ENCODE peak calls at places on chromosomes 5 and 9, in seven cellular contexts. B is neuronal stem cell, S is mesenchymal stem cell, J is IMR-90, R is mesendoderm, C is H9, N is H1. F is an unnamed sample.

GRCh38 chr9:14749738-14750137 is 27.2 kb upstream of the CER1 start:
- DNase-seq in B (no peak), S (no peak), J (no peak), R (no peak), C (no peak), N (no peak), F (no peak)

GRCh38 chr9:92432972-92433548 is 8.8 kb upstream of the OMD start:
- DNase-seq in B (no peak), S (no peak), J (no peak), R (no peak), C (no peak), N (no peak), F (no peak)

GRCh38 chr5:39394946-39395345 is 29.8 kb downstream of the DAB2 start:
- DNase-seq in B (no peak), S (peak; percentile 83), J (peak; percentile 86), R (no peak), C (no peak), N (no peak), F (peak; percentile 9)

GRCh38 chr9:75713373-75713772 is 177.1 kb upstream of the PCSK5 start:
- DNase-seq in B (no peak), S (no peak), J (no peak), R (no peak), C (no peak), N (no peak), F (no peak)

GRCh38 chr9:103713631-103714030 is 380.5 kb upstream of the SMC2 start:
- DNase-seq in B (no peak), S (no peak), J (no peak), R (peak; percentile 31), C (no peak), N (no peak), F (no peak)

GRCh38 chr5:172444110-172444510 is 10.2 kb downstream of the SH3PXD2B start:
- DNase-seq in B (no peak), S (peak; percentile 40), J (peak; percentile 78), R (no peak), C (no peak), N (no peak), F (peak; percentile 72)

GRCh38 chr9:7097785-7098420 is 340.1 kb downstream of the KDM4C start:
- DNase-seq in B (no peak), S (no peak), J (peak; percentile 56), R (no peak), C (no peak), N (no peak), F (no peak)

GRCh38 chr9:103037508-103038477 is 42.7 kb downstream of the CYLC2 start:
- DNase-seq in B (no peak), S (no peak), J (no peak), R (peak; percentile 81), C (peak; percentile 30), N (no peak), F (no peak)

GRCh38 chr9:21110708-21111576 is 30.7 kb downstream of the IFNW1 start:
- DNase-seq in B (peak; percentile 76), S (peak; percentile 78), J (peak; percentile 82), R (peak; percentile 85), C (no peak), N (no peak), F (peak; percentile 25)

GRCh38 chr5:113034182-113034773 is 57.7 kb downstream of the DCP2 start:
- DNase-seq in B (no peak), S (peak; percentile 92), J (peak; percentile 95), R (peak; percentile 94), C (no peak), N (no peak), F (no peak)

GRCh38 chr9:108241384-108241783 is 614.4 kb downstream of the ACTL7B start:
- DNase-seq in B (peak; percentile 5), S (no peak), J (no peak), R (peak; percentile 62), C (no peak), N (no peak), F (no peak)

GRCh38 chr9:561430-561829 is 280.1 kb upstream of the DMRT1 start:
- DNase-seq in B (no peak), S (no peak), J (no peak), R (no peak), C (no peak), N (no peak), F (no peak)

GRCh38 chr5:62977641-62978040 is 399.0 kb downstream of the LRRC70 start:
- DNase-seq in B (peak; percentile 6), S (no peak), J (no peak), R (peak; percentile 90), C (peak; percentile 53), N (no peak), F (no peak)

GRCh38 chr9:125843646-125844045 is 96.5 kb downstream of the PBX3 start:
- DNase-seq in B (no peak), S (no peak), J (peak; percentile 60), R (peak; percentile 43), C (no peak), N (no peak), F (no peak)

GRCh38 chr5:171692106-171692505 is 93.5 kb upstream of the SMIM23 start:
- DNase-seq in B (no peak), S (no peak), J (no peak), R (no peak), C (peak; percentile 9), N (no peak), F (no peak)

GRCh38 chr5:162607879-162608278 is 540.3 kb downstream of the GABRG2 start:
- DNase-seq in B (no peak), S (no peak), J (no peak), R (peak; percentile 11), C (no peak), N (no peak), F (no peak)

GRCh38 chr9:33813712-33814641 is 3.0 kb upstream of the UBE2R2 start:
- DNase-seq in B (no peak), S (peak; percentile 89), J (peak; percentile 90), R (peak; percentile 31), C (no peak), N (no peak), F (no peak)

GRCh38 chr5:144944936-144945335 is 774.3 kb downstream of the KCTD16 start:
- DNase-seq in B (no peak), S (no peak), J (no peak), R (no peak), C (no peak), N (no peak), F (no peak)

GRCh38 chr5:144941004-144941403 is 770.3 kb downstream of the KCTD16 start:
- DNase-seq in B (no peak), S (no peak), J (no peak), R (no peak), C (no peak), N (no peak), F (no peak)
- H2AK5ac ChIP-seq in B (no peak overlapping the region), S (no peak overlapping the region), J (no peak overlapping the region), R (no peak overlapping the region), C (no peak overlapping the region), N (no peak overlapping the region), F (no peak overlapping the region)

DNA sequence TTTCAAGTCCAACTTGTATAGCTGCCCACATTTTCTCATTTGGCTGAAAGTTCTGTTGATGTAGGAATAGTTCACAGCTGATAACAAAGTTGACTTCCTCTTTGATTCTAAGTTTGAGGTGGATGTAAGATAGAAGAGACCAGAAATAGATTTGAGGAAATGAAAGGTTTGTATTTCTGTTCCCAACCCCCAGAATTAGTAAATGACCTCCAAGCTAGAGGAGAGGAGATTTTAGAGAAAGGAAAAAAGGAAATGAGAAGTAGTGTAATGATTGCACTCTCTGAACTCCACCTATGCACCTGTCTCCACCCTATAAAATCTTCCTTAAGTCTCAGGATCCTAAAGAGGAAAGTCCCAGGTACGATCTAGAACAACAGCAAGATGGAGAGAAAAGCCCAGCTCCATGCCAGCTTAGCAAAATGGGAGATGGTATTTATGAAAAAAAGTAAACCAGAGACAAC is 130.4 kb upstream of the POC5 start:
- DNase-seq in B (no peak), S (no peak), J (no peak), R (no peak), C (no peak), N (no peak), F (no peak)
- H3K4me1 ChIP-seq in B (no peaks in the 10 kb centered on the region), S (no peaks in the 10 kb centered on the region), J (no peaks in the 10 kb centered on the region), R (no peaks in the 10 kb centered on the region), C (no peaks in the 10 kb centered on the region), N (no peaks in the 10 kb centered on the region), F (no peaks in the 10 kb centered on the region)

DNA sequence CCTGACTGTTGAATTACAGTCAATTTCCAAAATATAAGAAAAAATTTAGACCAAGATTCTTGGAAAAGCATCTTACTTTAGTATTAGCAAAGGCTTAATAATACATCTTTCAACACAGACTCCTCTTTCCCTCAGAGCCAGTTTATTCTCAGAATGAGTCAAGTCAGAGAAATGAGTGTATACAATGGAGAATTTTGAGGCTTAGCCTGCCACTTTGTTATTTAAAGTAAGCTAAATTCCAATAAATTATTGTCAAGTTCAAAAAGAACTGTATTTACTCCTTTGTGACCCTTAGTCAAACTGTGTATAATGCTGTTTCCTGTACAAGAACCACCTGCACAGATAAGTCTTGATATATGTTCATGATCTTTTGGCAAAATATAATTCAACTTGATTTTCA is 428.5 kb upstream of the ITGA1 start:
- DNase-seq in B (no peak), S (peak; percentile 22), J (no peak), R (no peak), C (no peak), N (no peak), F (no peak)
- H2AK5ac ChIP-seq in B (no peak overlapping the region), S (no peak overlapping the region), J (no peak overlapping the region), R (no peak overlapping the region), C (no peak overlapping the region), N (no peak overlapping the region), F (no peak overlapping the region)

GRCh38 chr9:136980669-136981478 is 1.9 kb upstream of the LCNL1 start:
- DNase-seq in B (no peak), S (no peak), J (no peak), R (no peak), C (no peak), N (no peak), F (no peak)

GRCh38 chr9:136981588-136982231 is 1.1 kb upstream of the LCNL1 start:
- DNase-seq in B (no peak), S (no peak), J (no peak), R (no peak), C (no peak), N (no peak), F (no peak)

GRCh38 chr9:136978073-136978864 is 965 bp downstream of the PTGDS start:
- DNase-seq in B (peak; percentile 82), S (peak; percentile 66), J (peak; percentile 25), R (peak; percentile 77), C (peak; percentile 94), N (peak; percentile 98), F (peak; percentile 50)

GRCh38 chr9:136978865-136979544 is 1.7 kb downstream of the PTGDS start:
- DNase-seq in B (no peak), S (no peak), J (no peak), R (no peak), C (no peak), N (no peak), F (no peak)

DNA sequence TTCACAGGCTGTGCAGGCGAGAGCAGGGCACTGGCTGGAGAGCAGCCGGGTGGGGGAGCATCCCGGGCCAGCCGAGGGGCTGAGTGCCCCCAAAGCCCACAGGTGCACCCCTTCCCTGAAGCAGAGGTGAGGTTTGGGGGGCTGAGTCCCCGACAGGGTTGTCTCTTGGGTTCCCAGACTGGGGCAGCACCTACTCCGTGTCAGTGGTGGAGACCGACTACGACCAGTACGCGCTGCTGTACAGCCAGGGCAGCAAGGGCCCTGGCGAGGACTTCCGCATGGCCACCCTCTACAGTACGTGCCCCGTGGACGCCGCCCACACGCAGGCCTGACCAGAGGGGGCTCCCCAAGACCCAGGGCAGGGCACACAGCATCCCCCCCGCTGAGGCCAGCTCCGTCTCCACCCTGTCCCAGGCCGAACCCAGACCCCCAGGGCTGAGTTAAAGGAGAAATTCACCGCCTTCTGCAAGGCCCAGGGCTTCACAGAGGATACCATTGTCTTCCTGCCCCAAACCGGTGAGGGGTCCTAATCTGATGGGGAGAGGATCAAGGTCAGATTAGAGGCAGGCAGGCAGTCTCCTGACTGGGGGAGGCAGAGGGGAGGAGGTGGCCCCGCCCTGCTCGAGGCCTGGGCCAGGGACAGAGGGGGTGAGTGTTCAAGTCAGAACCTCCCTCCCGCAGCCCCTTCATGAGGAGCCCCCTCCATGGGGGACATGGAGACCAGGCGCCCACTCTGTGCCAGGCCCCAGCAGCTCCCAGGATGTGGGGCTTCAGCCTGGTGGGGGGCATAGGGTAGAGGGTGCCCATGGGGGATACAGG is 2.7 kb downstream of the PTGDS start:
- DNase-seq in B (no peak), S (no peak), J (no peak), R (peak; percentile 46), C (no peak), N (no peak), F (no peak)
- H3K4me1 ChIP-seq in B (no peaks in the 10 kb centered on the region), S (peaks cover 34% of the 10 kb centered on the region), J (peaks cover 7% of the 10 kb centered on the region), R (no peaks in the 10 kb centered on the region), C (no peaks in the 10 kb centered on the region), N (peaks cover 5% of the 10 kb centered on the region), F (peaks cover 1% of the 10 kb centered on the region)

F was measured in trophoblast cell.